ENCODE peak calls at places on chromosomes 7 and 10, in six cellular contexts. V, X, B, R, P and L are unnamed samples.

GRCh38 chr7:126776506-126776905 is 476.2 kb downstream of the GRM8 start:
- DNase-seq in B (no peak), V (no peak), P (no peak), X (no peak), R (no peak), L (no peak)

GRCh38 chr7:25735674-25736242 is 416.2 kb upstream of the NFE2L3 start:
- DNase-seq in X (no peak), B (no peak), V (no peak), R (no peak), P (no peak), L (no peak)

GRCh38 chr7:135877799-135878198 is 99.4 kb downstream of the MTPN start:
- DNase-seq in X (no peak), V (no peak), P (no peak), B (no peak), R (peak; percentile 68), L (no peak)

GRCh38 chr7:29806131-29806792 is at the start of gene WIPF3:
- DNase-seq in R (peak; percentile 44), P (no peak), X (peak; percentile 39), V (peak; percentile 18), B (no peak), L (peak; percentile 43)

GRCh38 chr7:2185715-2186114 is 47.0 kb downstream of the MAD1L1 start:
- DNase-seq in B (no peak), R (no peak), V (no peak), P (no peak), X (no peak), L (no peak)

GRCh38 chr10:29623797-29624196 is 11.0 kb downstream of the SVIL start:
- DNase-seq in P (no peak), X (no peak), R (no peak), V (no peak), B (no peak), L (no peak)

GRCh38 chr7:33853361-33854062 is 51.8 kb upstream of the BMPER start:
- DNase-seq in B (no peak), R (peak; percentile 96), X (no peak), V (no peak), P (no peak), L (no peak)

GRCh38 chr10:94423627-94424026 is 21.3 kb downstream of the TBC1D12 start:
- DNase-seq in P (no peak), V (no peak), X (no peak), R (peak; percentile 67), B (no peak), L (no peak)

GRCh38 chr10:74377476-74377875 is 226.5 kb downstream of the ADK start:
- DNase-seq in V (no peak), B (no peak), R (no peak), X (no peak), P (no peak), L (no peak)

GRCh38 chr7:137078781-137079180 is 210.3 kb downstream of the CHRM2 start:
- DNase-seq in X (no peak), B (no peak), R (no peak), P (no peak), V (no peak), L (no peak)

GRCh38 chr10:79247373-79248137 is 99.7 kb upstream of the PPIF start:
- DNase-seq in V (no peak), R (peak; percentile 30), P (no peak), X (no peak), B (no peak), L (no peak)

GRCh38 chr7:101922631-101923275 is 105.3 kb downstream of the CUX1 start:
- DNase-seq in V (no peak), X (no peak), R (no peak), B (no peak), P (no peak), L (no peak)

GRCh38 chr7:141785711-141786552 is 4.1 kb upstream of the TAS2R5 start:
- DNase-seq in P (peak; percentile 2), V (peak; percentile 13), R (peak; percentile 62), X (peak; percentile 71), B (no peak), L (no peak)

GRCh38 chr10:116287906-116288501 is 15.0 kb upstream of the GFRA1 start:
- DNase-seq in P (no peak), X (peak; percentile 32), R (peak; percentile 74), B (no peak), V (no peak), L (no peak)

GRCh38 chr7:114539575-114539974 is 125.0 kb downstream of the FOXP2 start:
- DNase-seq in P (no peak), R (peak; percentile 46), V (no peak), B (no peak), X (no peak), L (no peak)

GRCh38 chr10:130411496-130412070 is 275.4 kb downstream of the GLRX3 start:
- DNase-seq in X (no peak), B (no peak), R (no peak), P (no peak), V (no peak), L (no peak)

GRCh38 chr7:5477723-5478531 is 54.3 kb upstream of the TNRC18 start:
- DNase-seq in R (peak; percentile 55), X (peak; percentile 74), V (no peak), P (no peak), B (no peak), L (no peak)

GRCh38 chr7:15674586-15674985 is 11.9 kb downstream of the MEOX2 start:
- DNase-seq in X (no peak), R (no peak), V (no peak), B (no peak), P (no peak), L (no peak)

GRCh38 chr7:11449316-11449715 is 382.7 kb downstream of the THSD7A start:
- DNase-seq in R (no peak), B (no peak), V (no peak), X (no peak), P (no peak), L (no peak)

GRCh38 chr10:128049226-128050010 is 76.8 kb downstream of the MKI67 start:
- DNase-seq in P (no peak), V (no peak), B (no peak), R (no peak), X (no peak), L (no peak)

GRCh38 chr10:98391578-98391991 is 23.4 kb downstream of the PYROXD2 start:
- DNase-seq in R (peak; percentile 73), P (no peak), V (no peak), B (peak; percentile 71), X (peak; percentile 40), L (peak; percentile 73)

GRCh38 chr10:123868058-123868995 is 23.3 kb downstream of the CPXM2 start:
- DNase-seq in B (no peak), R (no peak), P (no peak), V (no peak), X (no peak), L (no peak)

GRCh38 chr7:5470721-5471311 is 47.2 kb upstream of the TNRC18 start:
- DNase-seq in V (no peak), B (no peak), P (no peak), R (no peak), X (no peak), L (peak; percentile 58)

GRCh38 chr7:27487509-27487908 is 175.2 kb downstream of the HIBADH start:
- DNase-seq in X (no peak), P (no peak), V (no peak), B (no peak), R (no peak), L (no peak)

GRCh38 chr10:3398825-3399646 is 226.5 kb upstream of the PITRM1 start:
- DNase-seq in R (peak; percentile 56), B (no peak), V (peak; percentile 51), P (no peak), X (no peak), L (peak; percentile 40)

GRCh38 chr7:110591341-110591740 is 499.6 kb upstream of the LRRN3 start:
- DNase-seq in P (no peak), V (no peak), B (no peak), X (no peak), R (peak; percentile 4), L (no peak)

GRCh38 chr7:116093516-116094301 is 63.1 kb upstream of the TFEC start:
- DNase-seq in B (no peak), R (no peak), V (no peak), P (no peak), X (no peak), L (no peak)

GRCh38 chr7:70694909-70695803 is 436.8 kb upstream of the GALNT17 start:
- DNase-seq in R (peak; percentile 59), B (peak; percentile 31), X (peak; percentile 53), V (no peak), P (no peak), L (no peak)

GRCh38 chr10:74121368-74121767 is 29.3 kb downstream of the AP3M1 start:
- DNase-seq in P (no peak), V (no peak), B (no peak), R (no peak), X (no peak), L (no peak)

GRCh38 chr10:71447676-71448075 is 51.0 kb downstream of the CDH23 start:
- DNase-seq in R (no peak), V (no peak), B (no peak), P (no peak), X (no peak), L (no peak)

GRCh38 chr7:4808565-4808964 is 33.1 kb downstream of the AP5Z1 start:
- DNase-seq in X (no peak), P (no peak), B (no peak), V (no peak), R (no peak), L (no peak)

GRCh38 chr10:100800931-100801330 is 55.5 kb downstream of the PAX2 start:
- DNase-seq in B (no peak), P (no peak), R (no peak), X (no peak), V (no peak), L (no peak)

GRCh38 chr7:111383133-111383532 is 179.2 kb downstream of the IMMP2L start:
- DNase-seq in V (no peak), R (no peak), X (no peak), P (no peak), B (no peak), L (no peak)